ENCODE peak calls at places on chromosome 5, in eight cellular contexts. L is heart right ventricle; I is WERI-Rb-1; T is Karpas-422; Y is transverse colon; U is heart left ventricle; G is mesenchymal stem cell; O is CD8-positive, alpha-beta memory T cell. M is an unnamed sample.

GRCh38 chr5:151150484-151151262 is 6.9 kb downstream of the ANXA6 start:
- DNase-seq in L (peak; percentile 44), I (peak; percentile 60), T (peak; percentile 84), Y (peak; percentile 61), U (no peak), G (peak; percentile 85), O (peak; percentile 89), M (no peak)

GRCh38 chr5:108924457-108924961 is 176.8 kb downstream of the FER start:
- DNase-seq in L (no peak), I (no peak), T (peak; percentile 69), Y (no peak), U (no peak), G (no peak), O (no peak), M (no peak)

GRCh38 chr5:131536211-131536826 is 98.7 kb downstream of the RAPGEF6 start:
- DNase-seq in L (no peak), I (no peak), T (peak; percentile 94), Y (no peak), U (no peak), G (peak; percentile 51), O (peak; percentile 42), M (no peak)

GRCh38 chr5:31993182-31993961 is 180.7 kb downstream of the GOLPH3 start:
- DNase-seq in L (no peak), I (no peak), T (no peak), Y (no peak), U (no peak), G (peak; percentile 22), O (no peak), M (peak; percentile 20)

GRCh38 chr5:91022518-91022917 is 360.6 kb downstream of the ARRDC3 start:
- DNase-seq in L (no peak), I (no peak), T (no peak), Y (peak; percentile 13), U (no peak), G (no peak), O (no peak), M (no peak)

GRCh38 chr5:170179626-170180025 is 53.2 kb upstream of the C5orf58 start:
- DNase-seq in L (no peak), I (no peak), T (peak; percentile 46), Y (no peak), U (no peak), G (peak; percentile 7), O (no peak), M (no peak)

GRCh38 chr5:62779010-62779422 is 200.4 kb downstream of the LRRC70 start:
- DNase-seq in L (no peak), I (peak; percentile 15), T (peak; percentile 66), Y (no peak), U (no peak), G (peak; percentile 66), O (peak; percentile 22), M (no peak)

GRCh38 chr5:111262815-111263214 is 38.6 kb downstream of the CAMK4 start:
- DNase-seq in L (no peak), I (no peak), T (no peak), Y (no peak), U (no peak), G (no peak), O (no peak), M (no peak)

GRCh38 chr5:68740204-68740910 is 353.5 kb upstream of the SLC30A5 start:
- DNase-seq in L (no peak), I (no peak), T (no peak), Y (no peak), U (no peak), G (no peak), O (no peak), M (no peak)

GRCh38 chr5:180332051-180332517 is 21.1 kb downstream of the GFPT2 start:
- DNase-seq in L (no peak), I (no peak), T (no peak), Y (no peak), U (no peak), G (peak; percentile 64), O (no peak), M (peak; percentile 57)

GRCh38 chr5:133769842-133770241 is 157.5 kb upstream of the FSTL4 start:
- DNase-seq in L (no peak), I (no peak), T (no peak), Y (no peak), U (no peak), G (no peak), O (no peak), M (no peak)

DNA sequence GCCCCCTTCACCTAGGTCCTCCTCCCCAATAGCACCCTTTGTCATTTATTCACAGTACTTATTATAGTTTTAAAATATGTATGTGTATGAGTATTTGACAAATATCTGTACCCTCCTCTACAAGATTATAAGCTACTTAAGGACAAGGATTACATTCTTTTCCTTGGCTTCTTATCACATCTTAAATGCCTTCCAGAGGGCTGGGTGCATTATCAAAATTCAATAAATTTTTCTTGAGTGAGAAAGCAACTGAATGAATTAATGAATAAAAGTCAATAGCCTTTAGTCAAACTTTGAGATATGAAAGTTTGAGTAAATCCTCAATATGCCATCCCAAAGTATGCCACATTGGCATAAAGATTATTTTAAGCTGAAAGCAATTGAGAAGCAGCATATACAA is 621.7 kb downstream of the DNAH5 start:
- DNase-seq in L (no peak), I (no peak), T (no peak), Y (no peak), U (no peak), G (no peak), O (no peak), M (no peak)
- H3K9me3 ChIP-seq in L (no peaks in the 10 kb centered on the region), I (no peaks in the 10 kb centered on the region), T (peaks cover 36% of the 10 kb centered on the region), Y (peaks cover 3% of the 10 kb centered on the region), U (no peaks in the 10 kb centered on the region), G (no peaks in the 10 kb centered on the region), O (no peaks in the 10 kb centered on the region), M (no peaks in the 10 kb centered on the region)

GRCh38 chr5:172878585-172879433 is 44.8 kb downstream of the ERGIC1 start:
- DNase-seq in L (no peak), I (no peak), T (no peak), Y (no peak), U (peak; percentile 40), G (no peak), O (no peak), M (no peak)
- H3K4me3 ChIP-seq in L (peak overlapping the region; percentile 32), I (no peak overlapping the region), T (no peak overlapping the region), Y (no peak overlapping the region), U (peak overlapping the region; percentile 31), G (peak overlapping the region; percentile 67), O (no peak overlapping the region), M (no peak overlapping the region)

GRCh38 chr5:135027699-135028615 is 6.1 kb downstream of the PITX1 start:
- DNase-seq in L (no peak), I (no peak), T (peak; percentile 59), Y (no peak), U (no peak), G (no peak), O (no peak), M (no peak)

GRCh38 chr5:135024956-135025729 is 8.9 kb downstream of the PITX1 start:
- DNase-seq in L (no peak), I (no peak), T (peak; percentile 80), Y (no peak), U (no peak), G (peak; percentile 41), O (no peak), M (peak; percentile 59)

GRCh38 chr5:135025730-135026644 is 8.0 kb downstream of the PITX1 start:
- DNase-seq in L (no peak), I (no peak), T (peak; percentile 77), Y (no peak), U (no peak), G (no peak), O (no peak), M (no peak)

GRCh38 chr5:135027318-135027698 is 6.7 kb downstream of the PITX1 start:
- DNase-seq in L (no peak), I (no peak), T (no peak), Y (no peak), U (no peak), G (no peak), O (no peak), M (no peak)

GRCh38 chr5:135026645-135027317 is 7.2 kb downstream of the PITX1 start:
- DNase-seq in L (no peak), I (no peak), T (peak; percentile 74), Y (no peak), U (no peak), G (no peak), O (no peak), M (no peak)
- H3K27me3 ChIP-seq in L (peaks cover 58% of the 10 kb centered on the region), I (no peaks in the 10 kb centered on the region), T (no peaks in the 10 kb centered on the region), Y (peaks cover 64% of the 10 kb centered on the region), U (peaks cover 45% of the 10 kb centered on the region), G (peaks cover 86% of the 10 kb centered on the region), O (peaks cover 10% of the 10 kb centered on the region), M (no peaks in the 10 kb centered on the region)

DNA sequence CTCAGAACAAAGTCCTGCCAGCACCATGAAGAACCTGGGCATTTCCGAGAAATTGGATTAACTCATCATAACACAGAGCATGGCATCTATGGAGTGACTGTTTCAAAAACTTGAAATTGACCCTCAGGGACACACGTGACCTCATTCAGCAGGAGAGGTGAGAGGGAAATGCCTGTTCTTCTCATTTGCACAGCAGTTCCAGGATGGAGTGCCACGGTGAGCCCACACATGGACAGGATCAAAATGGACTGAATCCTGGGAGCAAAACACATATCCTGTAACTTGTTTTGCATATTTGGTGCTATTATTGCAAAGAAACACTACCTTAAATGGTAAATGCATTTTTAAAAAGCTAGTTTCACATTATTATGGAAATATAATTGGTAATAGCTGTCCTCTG is 256.1 kb upstream of the IRX2 start:
- DNase-seq in L (no peak), I (no peak), T (no peak), Y (no peak), U (no peak), G (no peak), O (no peak), M (no peak)
- H3K9me3 ChIP-seq in L (no peaks in the 10 kb centered on the region), I (peaks cover 2% of the 10 kb centered on the region), T (peaks cover 16% of the 10 kb centered on the region), Y (no peaks in the 10 kb centered on the region), U (no peaks in the 10 kb centered on the region), G (peaks cover 3% of the 10 kb centered on the region), O (no peaks in the 10 kb centered on the region), M (no peaks in the 10 kb centered on the region)

GRCh38 chr5:127254729-127255284 is 35.8 kb upstream of the MEGF10 start:
- DNase-seq in L (no peak), I (no peak), T (no peak), Y (no peak), U (no peak), G (no peak), O (no peak), M (peak; percentile 23)

GRCh38 chr5:127260686-127261085 is 29.9 kb upstream of the MEGF10 start:
- DNase-seq in L (no peak), I (no peak), T (no peak), Y (no peak), U (no peak), G (no peak), O (no peak), M (no peak)

DNA sequence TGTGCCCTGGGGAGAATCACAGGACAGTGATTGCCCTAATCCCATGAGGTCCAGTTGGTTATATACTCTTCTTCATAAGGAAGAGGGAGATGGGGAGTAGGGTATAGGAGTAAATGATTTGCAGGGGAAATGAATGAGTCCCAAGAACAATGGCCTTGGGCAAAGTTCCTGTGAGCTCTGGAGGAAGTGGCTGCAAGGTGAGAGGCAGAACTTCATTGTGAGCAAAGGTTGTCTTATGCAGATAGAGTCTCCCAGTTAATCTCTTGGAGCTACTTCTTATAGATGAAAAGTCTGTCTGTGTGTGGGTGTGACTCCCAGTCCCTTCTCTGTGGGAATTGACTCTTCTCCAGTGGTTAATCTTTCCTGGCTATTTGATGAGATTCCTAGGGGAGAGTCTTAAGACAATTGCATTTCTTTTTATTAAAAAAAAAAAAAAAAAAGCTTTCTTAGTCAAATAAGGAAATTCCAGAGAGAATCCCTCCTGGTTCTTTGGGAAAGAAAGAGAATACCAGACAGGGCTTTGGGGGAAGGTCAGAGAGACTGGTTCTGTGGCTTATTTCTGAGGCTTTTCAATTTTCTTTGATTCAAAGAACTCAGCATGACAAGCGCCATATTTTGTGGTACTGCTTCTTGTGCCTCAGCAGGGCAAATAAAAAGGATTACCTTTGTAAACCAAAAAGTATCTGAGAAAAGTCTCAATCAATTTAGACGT is 33.6 kb upstream of the MEGF10 start:
- DNase-seq in L (no peak), I (no peak), T (no peak), Y (no peak), U (no peak), G (no peak), O (no peak), M (no peak)
- H3K4me3 ChIP-seq in L (no peak overlapping the region), I (no peak overlapping the region), T (no peak overlapping the region), Y (no peak overlapping the region), U (no peak overlapping the region), G (no peak overlapping the region), O (no peak overlapping the region), M (no peak overlapping the region)

M was measured in MG63.